ENCODE peak calls at places on chromosomes 4 and X, in ten cellular contexts. M, J, I, L, R, K, P, F, T and S are unnamed samples.

GRCh38 chr4:71006203-71006907 is 12.9 kb downstream of the DCK start:
- DNase-seq in M (no peak), J (no peak), I (no peak), L (no peak), R (no peak), K (no peak), P (no peak), F (no peak), T (no peak), S (no peak)

GRCh38 chr4:40212674-40213504 is 16.1 kb downstream of the RHOH start:
- DNase-seq in M (no peak), J (peak; percentile 20), I (no peak), L (no peak), R (no peak), K (peak; percentile 31), P (no peak), F (no peak), T (no peak), S (no peak)

GRCh38 chrX:74277846-74278245 is 26.1 kb upstream of the ZCCHC13 start:
- DNase-seq in M (no peak), J (no peak), I (no peak), L (no peak), R (no peak), K (no peak), P (no peak), F (no peak), T (no peak), S (no peak)

GRCh38 chr4:79855081-79855480 is 217.9 kb downstream of the ANTXR2 start:
- DNase-seq in M (no peak), J (no peak), I (no peak), L (no peak), R (no peak), K (peak; percentile 72), P (no peak), F (no peak), T (no peak), S (no peak)

GRCh38 chrX:133580630-133581029 is 165.3 kb upstream of the GPC4 start:
- DNase-seq in M (no peak), J (no peak), I (no peak), L (no peak), R (peak; percentile 38), K (peak; percentile 45), P (no peak), F (no peak), T (no peak), S (no peak)

GRCh38 chr4:25654971-25655963 is at the start of gene SLC34A2:
- DNase-seq in M (peak; percentile 93), J (no peak), I (peak; percentile 52), L (peak; percentile 75), R (no peak), K (no peak), P (peak; percentile 72), F (no peak), T (no peak), S (peak; percentile 52)

GRCh38 chr4:126772662-126773061 is 860.1 kb upstream of the INTU start:
- DNase-seq in M (no peak), J (no peak), I (peak; percentile 19), L (no peak), R (no peak), K (no peak), P (no peak), F (no peak), T (no peak), S (no peak)

GRCh38 chr4:168759959-168760527 is 250.0 kb downstream of the CBR4 start:
- DNase-seq in M (peak; percentile 65), J (no peak), I (no peak), L (no peak), R (no peak), K (no peak), P (no peak), F (no peak), T (no peak), S (peak; percentile 44)

GRCh38 chrX:134990475-134991473 is at the start of gene SMIM10:
- DNase-seq in M (peak; percentile 83), J (peak; percentile 81), I (peak; percentile 42), L (peak; percentile 75), R (no peak), K (peak; percentile 83), P (peak; percentile 66), F (peak; percentile 56), T (peak; percentile 29), S (peak; percentile 54)

GRCh38 chr4:3371581-3372001 is 70.2 kb upstream of the HGFAC start:
- DNase-seq in M (no peak), J (peak; percentile 14), I (peak; percentile 36), L (no peak), R (no peak), K (no peak), P (no peak), F (no peak), T (no peak), S (no peak)

GRCh38 chr4:147678121-147678520 is 5.8 kb downstream of the PRMT9 start:
- DNase-seq in M (no peak), J (no peak), I (no peak), L (no peak), R (no peak), K (no peak), P (no peak), F (no peak), T (no peak), S (no peak)

GRCh38 chr4:147674496-147674895 is 9.5 kb downstream of the PRMT9 start:
- DNase-seq in M (no peak), J (no peak), I (no peak), L (no peak), R (peak; percentile 8), K (peak; percentile 62), P (no peak), F (no peak), T (no peak), S (no peak)

GRCh38 chr4:147683172-147683571 is 791 bp downstream of the PRMT9 start:
- DNase-seq in M (no peak), J (peak; percentile 45), I (peak; percentile 1), L (no peak), R (peak; percentile 8), K (peak; percentile 47), P (no peak), F (no peak), T (no peak), S (peak; percentile 25)

GRCh38 chr4:147682755-147683154 is 1.2 kb downstream of the PRMT9 start:
- DNase-seq in M (no peak), J (peak; percentile 6), I (peak; percentile 3), L (no peak), R (no peak), K (peak; percentile 40), P (no peak), F (no peak), T (no peak), S (no peak)

DNA sequence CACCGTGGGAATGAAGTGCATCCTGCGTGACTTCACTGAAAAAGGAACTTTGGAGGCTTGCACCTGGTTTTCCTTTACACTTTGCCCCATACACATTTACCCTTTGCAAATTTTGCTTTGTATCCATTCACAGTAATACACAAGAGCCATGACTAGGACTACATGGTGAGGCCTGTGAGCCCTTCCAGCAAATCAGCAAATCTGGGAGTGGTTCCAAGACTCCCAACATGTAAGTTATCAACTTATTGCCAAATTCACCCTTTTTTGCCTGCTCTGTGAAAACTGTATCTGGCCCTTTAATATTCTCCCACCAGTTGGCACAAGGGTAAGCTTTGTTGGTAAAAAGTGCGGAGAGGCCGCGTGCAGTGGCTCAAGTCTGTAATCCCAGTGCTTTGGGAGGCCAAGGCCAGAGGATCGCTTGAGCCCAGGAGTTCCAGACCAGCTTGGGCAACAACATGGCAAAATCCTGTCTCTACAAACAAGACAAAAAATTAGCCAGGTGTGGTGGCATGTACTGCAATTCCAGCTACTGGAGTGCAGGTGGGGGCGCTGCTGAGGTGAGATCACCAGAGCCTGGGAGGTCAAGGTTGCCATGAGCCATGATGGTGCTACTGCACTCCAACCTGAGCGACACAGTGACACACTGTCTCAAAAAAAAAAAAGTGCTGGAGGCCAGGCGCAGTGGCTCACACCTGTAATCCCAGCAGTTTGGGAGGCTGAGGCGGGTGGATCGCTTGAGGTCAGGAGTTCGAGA is 5.0 kb downstream of the PRMT9 start:
- DNase-seq in M (no peak), J (no peak), I (peak; percentile 7), L (no peak), R (peak; percentile 7), K (peak; percentile 68), P (no peak), F (no peak), T (no peak), S (no peak)
- TF ChIP-seq CTCF in M (no peak), J (no peak), I (no peak), L (no peak), R (peak; percentile 32), K (no peak), P (no peak), F (no peak), T (no peak), S (no peak)

DNA sequence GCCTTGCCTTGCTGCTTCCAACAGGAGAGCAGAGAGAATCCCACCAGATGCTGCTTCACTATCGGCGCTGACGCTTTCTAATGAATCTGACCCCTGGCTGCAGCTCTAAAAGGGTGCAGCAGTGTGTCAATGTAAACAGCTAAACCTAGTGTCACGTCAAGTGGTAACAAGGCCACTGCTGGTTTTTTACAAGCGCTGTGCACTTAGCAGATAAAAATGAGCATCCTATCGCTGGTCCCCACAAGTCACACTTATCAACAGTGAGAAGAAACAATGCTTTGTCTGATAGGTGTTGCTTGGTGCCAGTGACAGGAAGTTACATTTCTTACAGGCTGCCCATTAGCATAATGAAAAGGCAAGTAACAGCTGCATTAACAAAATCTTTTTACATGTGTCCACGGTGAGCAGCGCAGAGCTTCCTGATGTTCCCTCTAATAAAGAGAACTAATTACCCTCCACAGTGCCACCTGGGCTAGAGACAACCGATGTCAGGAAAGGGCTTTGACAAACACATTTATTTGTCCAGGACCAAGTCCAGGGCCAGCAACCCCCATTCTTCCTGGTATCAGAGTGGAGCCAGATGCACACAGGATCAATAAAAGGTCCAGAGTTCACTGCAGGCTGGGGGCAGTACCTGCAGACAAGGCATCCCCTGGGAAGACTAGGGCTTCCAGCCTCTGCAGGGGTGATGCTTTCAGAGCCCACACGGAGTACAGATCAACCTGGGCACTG is 176.0 kb downstream of the MGST2 start:
- DNase-seq in M (no peak), J (no peak), I (peak; percentile 48), L (peak; percentile 8), R (no peak), K (no peak), P (no peak), F (no peak), T (no peak), S (peak; percentile 77)
- TF ChIP-seq CTCF in M (no peak), J (no peak), I (no peak), L (no peak), R (no peak), K (no peak), P (peak; percentile 54), F (no peak), T (no peak), S (no peak)

DNA sequence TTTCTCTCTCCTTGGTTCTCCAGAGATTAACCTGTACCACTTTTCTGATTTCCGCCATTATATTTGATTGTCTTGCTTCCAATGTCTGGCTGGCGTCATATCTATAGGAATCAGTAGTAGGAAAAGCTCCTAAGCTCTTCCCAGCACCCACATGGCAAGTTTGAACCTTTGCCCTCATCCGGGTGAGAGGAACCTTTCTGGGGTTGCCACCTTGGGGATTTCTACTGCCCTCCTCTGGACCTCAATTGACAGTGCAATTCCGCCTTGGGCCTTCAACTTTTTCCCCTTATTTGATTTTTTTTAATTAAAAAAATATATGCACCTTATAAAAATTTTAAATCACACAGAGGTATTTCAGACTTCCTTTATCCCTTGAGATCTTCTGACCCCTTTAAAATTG is 2.0 kb upstream of the CXorf66 start:
- DNase-seq in M (no peak), J (peak; percentile 22), I (no peak), L (no peak), R (peak; percentile 35), K (peak; percentile 1), P (no peak), F (no peak), T (no peak), S (no peak)
- TF ChIP-seq CTCF in M (no peak), J (peak; percentile 32), I (peak; percentile 34), L (peak; percentile 14), R (peak; percentile 47), K (peak; percentile 15), P (peak; percentile 49), F (no peak), T (no peak), S (no peak)

GRCh38 chr4:18166925-18167324 is 145.4 kb upstream of the LCORL start:
- DNase-seq in M (no peak), J (no peak), I (no peak), L (no peak), R (no peak), K (no peak), P (no peak), F (no peak), T (no peak), S (no peak)
- TF ChIP-seq CTCF in M (no peak), J (no peak), I (no peak), L (no peak), R (no peak), K (no peak), P (no peak), F (no peak), T (no peak), S (no peak)